ENCODE peak calls at places on chromosomes 2 and 18, in four cellular contexts. E, T, G and F are unnamed samples. For H3K36me3, the result is how much of the 10 kb centered on the place peaks cover.

GRCh38 chr18:78618726-78619125 is 360.9 kb upstream of the SALL3 start:
- DNase-seq in E (no peak), T (no peak), G (no peak), F (no peak)

GRCh38 chr2:1849450-1849849 is 105.1 kb upstream of the PXDN start:
- DNase-seq in E (no peak), T (no peak), G (no peak), F (no peak)

GRCh38 chr2:238095143-238095542 is 5.0 kb upstream of the ESPNL start:
- DNase-seq in E (no peak), T (no peak), G (no peak), F (no peak)

GRCh38 chr2:54629914-54630609 is 93.4 kb upstream of the EML6 start:
- DNase-seq in E (peak), T (no peak), G (no peak), F (peak)

GRCh38 chr2:28367667-28368416 is 24.8 kb upstream of the FOSL2 start:
- DNase-seq in E (no peak), T (no peak), G (no peak), F (peak)

GRCh38 chr2:241768850-241769249 is 7.8 kb upstream of the GAL3ST2 start:
- DNase-seq in E (no peak), T (no peak), G (no peak), F (no peak)

GRCh38 chr2:1972428-1972827 is 228.1 kb upstream of the PXDN start:
- DNase-seq in E (peak), T (no peak), G (peak), F (no peak)

GRCh38 chr2:189576361-189576760 is 4.2 kb downstream of the SLC40A1 start:
- DNase-seq in E (peak), T (no peak), G (no peak), F (no peak)

GRCh38 chr2:147469471-147469870 is 375.4 kb upstream of the ACVR2A start:
- DNase-seq in E (no peak), T (no peak), G (no peak), F (no peak)

GRCh38 chr2:233686967-233687366 is 5.3 kb downstream of the UGT1A7 start:
- DNase-seq in E (no peak), T (no peak), G (no peak), F (no peak)

GRCh38 chr2:206962966-206963365 is 23.6 kb downstream of the CPO start:
- DNase-seq in E (no peak), T (no peak), G (peak), F (no peak)

GRCh38 chr18:67072789-67073188 is 443.7 kb downstream of the DSEL start:
- DNase-seq in E (no peak), T (no peak), G (no peak), F (no peak)

GRCh38 chr2:58081000-58081399 is 34.4 kb downstream of the VRK2 start:
- DNase-seq in E (no peak), T (no peak), G (peak), F (no peak)

GRCh38 chr2:23651187-23651983 is 266.4 kb downstream of the KLHL29 start:
- DNase-seq in E (no peak), T (no peak), G (no peak), F (no peak)

GRCh38 chr18:35282353-35282752 is 7.7 kb downstream of the ZSCAN30 start:
- DNase-seq in E (no peak), T (no peak), G (no peak), F (no peak)

GRCh38 chr2:230762317-230762896 is 49.8 kb downstream of the CAB39 start:
- DNase-seq in E (no peak), T (no peak), G (no peak), F (no peak)

GRCh38 chr2:221318751-221319150 is 253.4 kb downstream of the EPHA4 start:
- DNase-seq in E (no peak), T (no peak), G (no peak), F (no peak)

GRCh38 chr2:64988420-64989125 is 626 bp upstream of the SLC1A4 start:
- DNase-seq in E (peak), T (peak), G (peak), F (peak)

GRCh38 chr18:70249118-70249517 is 39.7 kb upstream of the SOCS6 start:
- DNase-seq in E (no peak), T (no peak), G (no peak), F (no peak)

GRCh38 chr2:168300460-168300859 is 53.1 kb upstream of the STK39 start:
- DNase-seq in E (no peak), T (no peak), G (no peak), F (no peak)

GRCh38 chr2:200662727-200663126 is 76.9 kb downstream of the AOX1 start:
- DNase-seq in E (no peak), T (no peak), G (no peak), F (no peak)

GRCh38 chr2:6008186-6008585 is 316.0 kb downstream of the SOX11 start:
- DNase-seq in E (no peak), T (no peak), G (no peak), F (no peak)

GRCh38 chr18:80056095-80056494 is 21.9 kb downstream of the RBFA start:
- DNase-seq in E (no peak), T (no peak), G (no peak), F (no peak)

GRCh38 chr2:49843314-49843713 is 689.0 kb upstream of the FSHR start:
- DNase-seq in E (no peak), T (no peak), G (no peak), F (no peak)

GRCh38 chr2:227595797-227596196 is 2.9 kb upstream of the SCYGR2 start:
- DNase-seq in E (no peak), T (no peak), G (no peak), F (no peak)

GRCh38 chr18:40159141-40160017 is 1795.7 kb upstream of the PIK3C3 start:
- DNase-seq in E (no peak), T (no peak), G (no peak), F (no peak)

GRCh38 chr2:20421988-20422678 is 24.7 kb upstream of the RHOB start:
- DNase-seq in E (peak), T (no peak), G (peak), F (peak)

GRCh38 chr2:214014551-214015230 is 396.2 kb upstream of the VWC2L start:
- DNase-seq in E (no peak), T (no peak), G (no peak), F (no peak)

GRCh38 chr2:105604938-105605337 is 139.8 kb upstream of the NCK2 start:
- DNase-seq in E (peak), T (no peak), G (peak), F (no peak)

GRCh38 chr2:61660511-61661388 is 122.6 kb upstream of the XPO1 start:
- DNase-seq in E (peak), T (no peak), G (no peak), F (no peak)

GRCh38 chr2:121377676-121378075 is 92.7 kb upstream of the TFCP2L1 start:
- DNase-seq in E (no peak), T (no peak), G (no peak), F (no peak)

GRCh38 chr2:88697361-88698026 is 6.0 kb downstream of the RPIA start:
- DNase-seq in E (no peak), T (no peak), G (no peak), F (no peak)

GRCh38 chr2:177501186-177501585 is 108.6 kb downstream of the AGPS start:
- DNase-seq in E (no peak), T (no peak), G (no peak), F (no peak)

GRCh38 chr2:158670292-158670691 is 124.8 kb upstream of the DAPL1 start:
- DNase-seq in E (no peak), T (no peak), G (no peak), F (no peak)
- H3K36me3 ChIP-seq in E (under half), T (under half), G (under half), F (under half)

GRCh38 chr2:202760848-202761247 is 110.7 kb downstream of the ICA1L start:
- DNase-seq in E (no peak), T (no peak), G (no peak), F (no peak)
- H3K36me3 ChIP-seq in E (under half), T (under half), G (under half), F (under half)

GRCh38 chr2:70710276-70710675 is 57.7 kb downstream of the ADD2 start:
- DNase-seq in E (no peak), T (no peak), G (no peak), F (no peak)

GRCh38 chr2:70709275-70709674 is 58.7 kb downstream of the ADD2 start:
- DNase-seq in E (no peak), T (no peak), G (no peak), F (no peak)

GRCh38 chr2:70708376-70709199 is 59.4 kb downstream of the ADD2 start:
- DNase-seq in E (no peak), T (no peak), G (no peak), F (no peak)

GRCh38 chr2:70711191-70711590 is 56.8 kb downstream of the ADD2 start:
- DNase-seq in E (no peak), T (no peak), G (no peak), F (no peak)

DNA sequence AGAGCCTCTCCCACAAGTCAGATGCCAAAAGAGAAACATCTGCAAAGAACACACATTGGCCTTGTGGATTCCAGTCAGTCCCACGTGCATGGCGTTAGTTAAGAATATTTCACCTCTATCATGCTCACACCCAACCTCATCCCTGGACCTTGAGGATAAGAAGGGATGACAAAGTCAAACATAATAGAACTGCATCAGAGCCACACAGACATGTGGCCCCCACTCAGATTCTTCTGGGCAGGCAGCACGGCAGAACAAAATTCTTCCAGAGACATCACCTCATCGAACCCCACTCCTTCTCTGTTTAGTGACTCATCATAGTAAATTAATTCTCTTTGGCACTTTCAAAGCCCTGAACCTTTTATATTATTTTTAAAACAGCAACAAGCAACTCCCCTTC is 58.3 kb downstream of the ADD2 start:
- DNase-seq in E (no peak), T (no peak), G (no peak), F (no peak)
- H3K36me3 ChIP-seq in E (under half), T (under half), G (under half), F (under half)

GRCh38 chr2:120300385-120300784 is 45.6 kb upstream of the INHBB start:
- DNase-seq in E (no peak), T (no peak), G (no peak), F (no peak)
- H3K36me3 ChIP-seq in E (under half), T (under half), G (under half), F (under half)

GRCh38 chr18:199768-200167 is 41.4 kb downstream of the USP14 start:
- DNase-seq in E (no peak), T (no peak), G (no peak), F (no peak)
- H3K36me3 ChIP-seq in E (under half), T (under half), G (under half), F (under half)

GRCh38 chr18:23524213-23524707 is 20.9 kb downstream of the RMC1 start:
- DNase-seq in E (no peak), T (no peak), G (no peak), F (no peak)

GRCh38 chr18:23529597-23529996 is 26.3 kb downstream of the RMC1 start:
- DNase-seq in E (no peak), T (no peak), G (no peak), F (no peak)

GRCh38 chr18:23523429-23524212 is 20.3 kb downstream of the RMC1 start:
- DNase-seq in E (no peak), T (no peak), G (no peak), F (no peak)

GRCh38 chr18:23528580-23529472 is 25.5 kb downstream of the RMC1 start:
- DNase-seq in E (peak), T (no peak), G (no peak), F (peak)

GRCh38 chr18:23526516-23527063 is 23.3 kb downstream of the RMC1 start:
- DNase-seq in E (no peak), T (no peak), G (no peak), F (no peak)
- H3K36me3 ChIP-seq in E (under half), T (half or more), G (under half), F (under half)

DNA sequence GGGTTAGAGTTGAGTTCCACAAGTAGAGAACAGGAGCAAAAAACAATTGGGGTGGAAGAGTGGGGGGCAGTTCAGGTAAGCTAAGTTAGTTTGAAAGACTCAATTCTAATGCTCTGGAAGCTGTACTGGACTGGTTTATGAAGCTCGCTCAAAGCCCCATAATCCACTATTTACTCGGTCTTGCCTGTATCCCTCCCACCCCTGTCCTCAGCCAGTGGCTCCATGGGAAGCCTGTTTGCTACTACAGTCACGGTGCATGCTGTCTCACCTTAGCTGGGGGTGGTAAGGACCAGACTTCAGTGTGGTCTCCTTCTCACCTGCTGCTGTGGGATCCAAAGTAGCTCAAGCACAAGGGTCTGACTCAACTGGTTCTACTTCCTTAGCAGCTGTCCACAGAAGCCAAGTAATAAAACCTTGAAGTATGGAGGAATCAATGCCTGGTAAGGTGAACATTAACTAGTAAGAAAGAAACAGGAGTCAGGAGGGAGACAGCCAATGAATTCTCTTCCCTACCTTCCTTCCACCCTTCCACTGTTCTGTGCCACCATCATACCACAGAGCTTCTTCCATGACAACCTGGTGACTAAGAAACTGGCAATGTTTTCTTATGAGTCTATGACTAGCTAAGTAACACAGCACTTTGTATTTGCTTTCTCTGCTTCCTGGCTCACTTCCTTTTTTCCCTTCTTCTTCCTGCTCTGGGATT is 230.8 kb downstream of the SRBD1 start:
- DNase-seq in E (no peak), T (no peak), G (no peak), F (peak)
- H3K36me3 ChIP-seq in E (under half), T (under half), G (under half), F (under half)

DNA sequence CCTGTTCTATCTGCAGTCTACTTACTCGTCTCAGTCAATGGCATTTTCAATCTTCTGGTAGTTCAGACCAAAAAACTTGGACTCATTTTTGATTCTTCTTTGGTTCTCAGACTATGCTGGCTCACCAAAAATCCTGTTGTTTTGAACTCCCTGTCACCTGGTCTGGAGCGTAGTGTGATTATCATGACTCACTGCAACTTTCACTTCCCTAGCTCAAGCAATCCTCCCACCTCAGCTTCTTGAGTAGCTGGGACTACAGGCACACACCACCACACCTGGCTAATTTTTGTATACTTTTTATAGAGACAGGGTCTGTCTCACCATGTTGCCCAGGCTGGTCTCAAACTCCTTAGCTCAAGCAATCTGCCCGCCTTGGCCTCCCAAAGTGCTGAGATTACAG is 163.3 kb upstream of the CDH7 start:
- DNase-seq in E (no peak), T (no peak), G (no peak), F (no peak)
- H3K36me3 ChIP-seq in E (under half), T (under half), G (under half), F (under half)